ENCODE peak calls at places on chromosomes 7 and 10, in five cellular contexts. J is lung; H is MG63; Q is CD4-positive, alpha-beta memory T cell; R is colonic mucosa. E is an unnamed sample. For H3K27me3, the result is how much of the 10 kb centered on the place peaks cover.

GRCh38 chr10:110758898-110759297 is 112.8 kb upstream of the PDCD4 start:
- DNase-seq in J (no peak), H (peak), Q (no peak), R (peak), E (no peak)

GRCh38 chr10:125661942-125662515 is 20.9 kb downstream of the TEX36 start:
- DNase-seq in J (no peak), H (peak), Q (no peak), R (no peak), E (no peak)

GRCh38 chr7:1548944-1549343 is 7.1 kb downstream of the TMEM184A start:
- DNase-seq in J (no peak), H (no peak), Q (peak), R (no peak), E (no peak)

GRCh38 chr10:72243822-72244437 is 27.9 kb upstream of the ASCC1 start:
- DNase-seq in J (peak), H (peak), Q (no peak), R (peak), E (no peak)

GRCh38 chr7:69906309-69906995 is 308.2 kb downstream of the AUTS2 start:
- DNase-seq in J (no peak), H (no peak), Q (no peak), R (no peak), E (no peak)

GRCh38 chr10:91798736-91799579 is 732 bp downstream of the TNKS2 start:
- DNase-seq in J (peak), H (peak), Q (peak), R (peak), E (peak)

GRCh38 chr7:137670521-137671064 is 176.2 kb downstream of the DGKI start:
- DNase-seq in J (no peak), H (peak), Q (no peak), R (no peak), E (no peak)

GRCh38 chr10:76311752-76312699 is 880.6 kb downstream of the LRMDA start:
- DNase-seq in J (no peak), H (peak), Q (no peak), R (no peak), E (no peak)

GRCh38 chr7:105086850-105087249 is 72.8 kb downstream of the KMT2E start:
- DNase-seq in J (no peak), H (no peak), Q (no peak), R (no peak), E (no peak)

GRCh38 chr10:84333864-84334451 is 5.6 kb downstream of the CCSER2 start:
- DNase-seq in J (no peak), H (no peak), Q (peak), R (no peak), E (peak)

GRCh38 chr10:60806951-60807350 is 28.7 kb downstream of the CDK1 start:
- DNase-seq in J (no peak), H (no peak), Q (no peak), R (no peak), E (no peak)

GRCh38 chr7:102967798-102968197 is 55.0 kb downstream of the LRRC17 start:
- DNase-seq in J (no peak), H (no peak), Q (no peak), R (no peak), E (no peak)

GRCh38 chr10:36574212-36574611 is 551.2 kb upstream of the ANKRD30A start:
- DNase-seq in J (no peak), H (no peak), Q (no peak), R (no peak), E (no peak)

GRCh38 chr10:12785338-12785934 is 216.1 kb downstream of the CCDC3 start:
- DNase-seq in J (no peak), H (no peak), Q (no peak), R (no peak), E (no peak)

DNA sequence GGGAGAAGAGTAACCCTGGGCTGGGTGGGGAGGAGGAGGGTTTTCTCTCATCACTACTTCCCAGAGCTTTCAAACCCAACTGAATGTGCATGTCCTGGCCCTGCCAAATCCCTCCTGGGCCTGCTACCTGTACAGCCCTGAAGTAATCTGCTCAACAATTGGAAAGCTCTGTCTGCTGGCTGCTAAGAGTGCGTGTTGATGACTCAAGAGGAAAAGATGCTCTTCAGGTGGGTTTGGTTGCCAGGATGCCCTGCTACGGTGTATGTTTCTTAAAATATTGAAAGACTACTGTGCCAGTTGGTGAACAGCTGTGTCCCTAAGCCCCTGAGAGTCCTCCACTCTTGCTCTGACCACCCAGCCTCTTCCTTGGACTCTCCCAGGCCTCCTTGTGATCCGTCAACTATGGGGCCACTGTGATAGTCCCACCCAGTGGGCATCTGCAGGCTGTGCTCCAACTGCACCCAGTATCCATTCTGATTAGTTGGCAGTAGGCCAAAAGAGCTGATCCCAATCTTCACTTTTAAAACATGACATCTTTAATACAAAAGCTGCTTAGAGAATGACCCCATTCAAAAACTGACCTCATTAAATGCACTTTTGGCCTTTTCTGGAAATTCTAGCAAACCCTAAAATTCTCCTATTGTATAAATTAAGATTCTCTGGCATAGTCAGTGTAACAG is 85.6 kb downstream of the AOAH start:
- DNase-seq in J (no peak), H (no peak), Q (no peak), R (no peak), E (no peak)
- H3K4me3 ChIP-seq in J (no peak), H (no peak), Q (no peak), R (no peak), E (peak)

DNA sequence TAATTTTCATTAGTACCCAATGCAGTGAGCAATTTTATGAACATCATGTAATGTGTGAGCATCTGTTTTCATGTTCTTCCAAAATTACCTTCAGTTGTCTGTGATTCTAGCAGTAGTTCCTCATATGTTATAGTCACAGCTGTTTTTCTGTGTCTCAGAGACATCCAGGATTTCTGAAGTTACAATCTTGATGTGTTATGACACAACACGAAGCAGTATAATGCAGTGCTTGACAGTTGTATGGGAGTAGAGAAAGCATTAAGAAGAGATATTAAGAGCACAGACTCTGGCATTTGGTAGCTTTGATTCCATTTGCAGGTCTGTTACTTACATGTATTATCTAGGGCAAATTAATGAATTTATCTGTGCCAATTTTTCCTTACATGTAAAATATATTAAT is 414.7 kb upstream of the PCDH15 start:
- DNase-seq in J (no peak), H (no peak), Q (no peak), R (no peak), E (no peak)
- H3K27me3 ChIP-seq in J (under half), H (under half), Q (under half), R (under half), E (under half)

DNA sequence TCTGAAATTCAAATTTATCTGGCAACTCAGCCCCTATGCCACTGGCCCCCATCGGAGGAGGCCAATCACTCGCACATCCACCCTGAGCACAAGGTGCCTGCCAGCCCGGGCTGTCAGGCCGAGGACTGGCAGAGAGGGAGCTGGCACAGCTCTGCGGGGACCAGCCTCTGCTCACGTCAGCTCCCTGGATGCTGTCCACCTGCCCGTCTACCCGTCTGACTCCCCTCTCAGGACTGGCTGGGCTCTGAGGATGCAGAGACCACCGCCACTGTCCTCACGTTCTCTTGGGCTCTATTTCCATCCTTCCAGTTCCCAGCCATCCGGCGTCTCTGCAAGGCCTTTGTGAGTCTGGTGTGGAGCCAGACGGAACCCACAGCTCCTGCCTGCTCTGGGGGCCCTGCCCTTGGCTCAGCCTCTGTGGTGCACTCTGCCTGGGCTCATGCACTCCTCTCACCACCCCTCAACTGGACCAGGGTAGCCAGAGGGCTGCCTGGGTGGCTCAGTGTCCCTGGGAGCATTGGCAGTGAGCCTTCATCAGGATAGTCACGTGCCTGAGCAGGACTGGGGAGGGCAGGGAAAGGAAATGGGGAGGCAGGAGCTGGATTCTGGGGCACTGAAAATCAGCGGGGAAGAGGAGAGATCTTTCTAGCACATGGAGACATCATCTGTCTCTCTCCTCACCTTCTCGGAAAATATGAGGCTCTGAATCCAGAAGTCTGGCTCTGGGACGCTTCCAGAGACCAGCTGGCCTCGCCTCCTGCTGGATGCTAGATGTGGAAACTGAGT is 38.0 kb upstream of the PCBD1 start:
- DNase-seq in J (no peak), H (no peak), Q (no peak), R (no peak), E (no peak)
- H3K4me3 ChIP-seq in J (no peak), H (no peak), Q (no peak), R (no peak), E (no peak)

GRCh38 chr10:70035531-70035930 is 17.1 kb upstream of the MACROH2A2 start:
- DNase-seq in J (no peak), H (no peak), Q (no peak), R (no peak), E (no peak)

GRCh38 chr10:70032667-70033066 is 20.0 kb upstream of the MACROH2A2 start:
- DNase-seq in J (no peak), H (no peak), Q (no peak), R (no peak), E (no peak)

GRCh38 chr10:70038926-70039325 is 13.7 kb upstream of the MACROH2A2 start:
- DNase-seq in J (no peak), H (no peak), Q (no peak), R (no peak), E (no peak)

GRCh38 chr10:70031215-70031614 is 21.4 kb upstream of the MACROH2A2 start:
- DNase-seq in J (no peak), H (no peak), Q (no peak), R (no peak), E (no peak)

DNA sequence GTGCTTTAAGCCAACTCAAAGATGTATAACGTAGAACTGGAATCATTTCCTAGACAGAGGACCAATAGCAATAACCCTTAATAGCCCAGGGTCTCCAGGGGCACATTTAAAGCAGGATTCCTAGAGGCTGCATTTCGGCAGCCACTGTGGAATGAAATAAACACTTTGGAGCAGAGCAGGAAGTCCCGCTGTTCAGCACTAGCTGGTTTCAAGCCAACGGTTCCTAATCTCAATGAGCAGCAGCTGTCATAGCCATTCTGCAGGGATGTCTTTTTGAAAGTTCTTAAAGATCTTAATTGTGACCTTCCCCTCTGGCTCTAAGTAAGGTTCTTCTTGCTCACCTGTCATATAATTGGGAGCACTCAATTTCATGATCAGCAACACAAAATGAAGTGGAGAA is 18.4 kb upstream of the MACROH2A2 start:
- DNase-seq in J (no peak), H (no peak), Q (no peak), R (no peak), E (no peak)
- H3K27me3 ChIP-seq in J (under half), H (under half), Q (under half), R (under half), E (under half)